ENCODE peak calls at places on chromosomes 4 and X, in eight cellular contexts. N, A, F, O, P, J, H and D are unnamed samples. For H3K36me3, the result is how much of the 10 kb centered on the place peaks cover.

GRCh38 chr4:147837435-147837834 is 105.5 kb downstream of the ARHGAP10 start:
- DNase-seq in N (no peak), A (peak), F (no peak), O (no peak), P (no peak), J (no peak), H (no peak), D (no peak)

GRCh38 chrX:39309721-39310152 is 508.5 kb downstream of the MID1IP1 start:
- DNase-seq in N (no peak), A (no peak), F (no peak), O (peak), P (no peak), J (peak), H (no peak), D (no peak)

GRCh38 chr4:128811571-128812359 is 2.3 kb downstream of the JADE1 start:
- DNase-seq in N (peak), A (peak), F (peak), O (peak), P (peak), J (peak), H (peak), D (peak)

GRCh38 chr4:77154074-77154473 is 2.9 kb upstream of the CCNG2 start:
- DNase-seq in N (no peak), A (no peak), F (no peak), O (no peak), P (no peak), J (no peak), H (no peak), D (no peak)

GRCh38 chrX:74804574-74804973 is 120.7 kb downstream of the NEXMIF start:
- DNase-seq in N (no peak), A (peak), F (no peak), O (no peak), P (no peak), J (no peak), H (peak), D (no peak)

GRCh38 chrX:6778547-6779231 is 243.8 kb upstream of the VCX3A start:
- DNase-seq in N (no peak), A (peak), F (no peak), O (no peak), P (no peak), J (no peak), H (no peak), D (no peak)

GRCh38 chr4:77433102-77433733 is 172.4 kb upstream of the CXCL13 start:
- DNase-seq in N (no peak), A (peak), F (peak), O (peak), P (no peak), J (no peak), H (no peak), D (no peak)

GRCh38 chrX:15566244-15566643 is 34.5 kb downstream of the ACE2 start:
- DNase-seq in N (no peak), A (peak), F (no peak), O (no peak), P (no peak), J (no peak), H (no peak), D (no peak)

GRCh38 chrX:129980043-129980442 is 2.4 kb upstream of the BCORL1 start:
- DNase-seq in N (peak), A (no peak), F (no peak), O (peak), P (peak), J (no peak), H (peak), D (peak)

GRCh38 chrX:47514553-47515235 is 31.7 kb upstream of the ZNF41 start:
- DNase-seq in N (no peak), A (no peak), F (no peak), O (peak), P (no peak), J (no peak), H (no peak), D (no peak)

GRCh38 chr4:74474345-74475099 is 29.6 kb downstream of the AREG start:
- DNase-seq in N (no peak), A (no peak), F (no peak), O (no peak), P (no peak), J (no peak), H (no peak), D (no peak)

GRCh38 chr4:186949847-186950246 is 226.2 kb upstream of the FAT1 start:
- DNase-seq in N (no peak), A (no peak), F (no peak), O (no peak), P (no peak), J (no peak), H (no peak), D (no peak)

GRCh38 chr4:89397464-89397863 is 89.9 kb upstream of the GPRIN3 start:
- DNase-seq in N (no peak), A (no peak), F (no peak), O (no peak), P (no peak), J (no peak), H (no peak), D (no peak)

GRCh38 chr4:147831452-147832192 is 99.7 kb downstream of the ARHGAP10 start:
- DNase-seq in N (no peak), A (no peak), F (no peak), O (peak), P (peak), J (no peak), H (no peak), D (no peak)

GRCh38 chr4:104897297-104897645 is 249.4 kb upstream of the TET2 start:
- DNase-seq in N (no peak), A (no peak), F (no peak), O (no peak), P (no peak), J (no peak), H (no peak), D (no peak)

GRCh38 chrX:46208225-46208854 is 336.9 kb downstream of the ZNF674 start:
- DNase-seq in N (no peak), A (no peak), F (no peak), O (no peak), P (no peak), J (no peak), H (no peak), D (no peak)

GRCh38 chrX:40008841-40009461 is 88.8 kb downstream of the BCOR start:
- DNase-seq in N (peak), A (peak), F (no peak), O (peak), P (peak), J (peak), H (peak), D (peak)

GRCh38 chrX:27336466-27337091 is 126.6 kb downstream of the PPP4R3C start:
- DNase-seq in N (no peak), A (peak), F (peak), O (peak), P (no peak), J (no peak), H (no peak), D (peak)

GRCh38 chr4:55358668-55359067 is 12.6 kb downstream of the SRD5A3 start:
- DNase-seq in N (no peak), A (no peak), F (no peak), O (no peak), P (no peak), J (no peak), H (no peak), D (no peak)

GRCh38 chr4:75968084-75968483 is 22.7 kb downstream of the SDAD1 start:
- DNase-seq in N (no peak), A (no peak), F (no peak), O (no peak), P (no peak), J (no peak), H (no peak), D (no peak)
- H3K36me3 ChIP-seq in N (under half), A (half or more), F (half or more), O (under half), P (under half), J (half or more), H (half or more), D (half or more)

GRCh38 chr4:183397741-183398297 is 46.6 kb upstream of the CDKN2AIP start:
- DNase-seq in N (no peak), A (no peak), F (no peak), O (no peak), P (no peak), J (no peak), H (no peak), D (no peak)
- H3K27ac ChIP-seq in N (peak), A (no peak), F (no peak), O (no peak), P (no peak), J (no peak), H (no peak), D (no peak)

DNA sequence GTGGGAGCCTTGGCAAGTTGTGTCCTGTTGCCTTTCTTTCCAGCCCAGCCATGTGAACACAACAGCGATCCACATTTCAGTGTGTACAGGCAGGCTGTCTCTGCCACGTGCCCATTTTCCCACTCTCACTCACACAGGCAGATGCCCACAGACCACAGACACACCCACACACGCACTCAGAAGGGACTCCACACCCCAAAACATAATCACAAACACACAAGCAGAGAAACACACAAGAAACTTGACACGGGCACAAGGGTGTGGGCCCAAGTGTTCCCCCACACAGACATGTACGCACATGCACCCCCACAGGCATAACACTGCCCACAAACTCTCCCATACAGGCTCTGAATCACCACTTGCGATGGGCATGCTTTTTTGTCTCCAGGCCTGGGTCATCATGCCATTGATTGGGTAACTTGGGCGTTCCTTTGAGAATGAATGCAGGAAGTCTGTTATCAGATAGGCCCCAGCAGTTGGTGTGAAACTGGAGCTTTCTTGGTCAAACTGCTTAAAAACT is 84.3 kb downstream of the NBDY start:
- DNase-seq in N (peak), A (no peak), F (no peak), O (no peak), P (no peak), J (no peak), H (peak), D (no peak)
- H3K4me3 ChIP-seq in N (no peak), A (no peak), F (no peak), O (no peak), P (no peak), J (peak), H (no peak), D (no peak)

GRCh38 chrX:20128678-20129077 is 12.0 kb upstream of the MAP7D2 start:
- DNase-seq in N (no peak), A (no peak), F (no peak), O (no peak), P (no peak), J (no peak), H (no peak), D (no peak)
- H3K36me3 ChIP-seq in N (under half), A (under half), F (half or more), O (under half), P (under half), J (under half), H (half or more), D (half or more)

GRCh38 chrX:150414228-150414627 is 51.1 kb downstream of the MAMLD1 start:
- DNase-seq in N (no peak), A (no peak), F (no peak), O (no peak), P (no peak), J (no peak), H (no peak), D (no peak)
- H3K27ac ChIP-seq in N (no peak), A (no peak), F (no peak), O (no peak), P (no peak), J (no peak), H (no peak), D (no peak)

GRCh38 chr4:133146574-133147198 is 2.4 kb upstream of the PCDH10 start:
- DNase-seq in N (no peak), A (peak), F (peak), O (peak), P (peak), J (no peak), H (peak), D (peak)
- H3K4me3 ChIP-seq in N (peak), A (peak), F (peak), O (peak), P (peak), J (peak), H (peak), D (peak)

GRCh38 chr4:1836650-1837049 is 19.3 kb downstream of the LETM1 start:
- DNase-seq in N (no peak), A (no peak), F (no peak), O (no peak), P (no peak), J (no peak), H (no peak), D (no peak)
- H3K36me3 ChIP-seq in N (under half), A (under half), F (half or more), O (under half), P (under half), J (half or more), H (under half), D (under half)

GRCh38 chr4:109207060-109207459 is 95.4 kb downstream of the COL25A1 start:
- DNase-seq in N (no peak), A (no peak), F (no peak), O (peak), P (no peak), J (no peak), H (no peak), D (no peak)
- H3K27ac ChIP-seq in N (no peak), A (no peak), F (no peak), O (no peak), P (peak), J (no peak), H (no peak), D (no peak)